ENCODE peak calls at places on chromosomes 13 and 19, in five cellular contexts. B is CD4-positive, CD25-positive, alpha-beta regulatory T cell; N is tibial artery; Y is endothelial cell of umbilical vein; L is body of pancreas. G is an unnamed sample. For H3K4me1, the result is how much of the 10 kb centered on the place peaks cover.

GRCh38 chr19:44345969-44346368 is 10.5 kb downstream of the ZNF112 start:
- DNase-seq in B (no peak), N (no peak), Y (no peak), L (no peak), G (no peak)

GRCh38 chr13:81480634-81481033 is 1139.7 kb upstream of the SPRY2 start:
- DNase-seq in B (no peak), N (no peak), Y (no peak), L (no peak), G (no peak)

GRCh38 chr13:104327217-104327616 is 1261.0 kb upstream of the SLC10A2 start:
- DNase-seq in B (no peak), N (no peak), Y (peak), L (no peak), G (no peak)

GRCh38 chr19:29835447-29835846 is 23.7 kb downstream of the CCNE1 start:
- DNase-seq in B (no peak), N (peak), Y (no peak), L (no peak), G (no peak)

GRCh38 chr19:2122982-2123381 is 26.3 kb downstream of the IZUMO4 start:
- DNase-seq in B (no peak), N (no peak), Y (no peak), L (no peak), G (no peak)

GRCh38 chr19:43765109-43765876 is 10.5 kb upstream of the SMG9 start:
- DNase-seq in B (peak), N (peak), Y (peak), L (peak), G (peak)

GRCh38 chr13:113863511-113864302 is at the start of gene GAS6:
- DNase-seq in B (no peak), N (peak), Y (peak), L (peak), G (no peak)

GRCh38 chr13:27915301-27916207 is 4.2 kb upstream of the PDX1 start:
- DNase-seq in B (no peak), N (no peak), Y (no peak), L (no peak), G (no peak)

GRCh38 chr13:27353166-27353583 is 71.2 kb upstream of the GTF3A start:
- DNase-seq in B (no peak), N (no peak), Y (no peak), L (no peak), G (no peak)

GRCh38 chr13:52711277-52711676 is 28.3 kb downstream of the CNMD start:
- DNase-seq in B (no peak), N (no peak), Y (no peak), L (no peak), G (no peak)

GRCh38 chr19:4009990-4010807 is 2.7 kb downstream of the PIAS4 start:
- DNase-seq in B (no peak), N (no peak), Y (no peak), L (peak), G (no peak)

GRCh38 chr13:42591602-42592001 is 17.6 kb downstream of the TNFSF11 start:
- DNase-seq in B (no peak), N (no peak), Y (no peak), L (no peak), G (no peak)

GRCh38 chr13:51844862-51845573 is at the start of gene TMEM272:
- DNase-seq in B (peak), N (no peak), Y (peak), L (peak), G (no peak)

GRCh38 chr19:54190942-54191670 is at the start of gene TSEN34:
- DNase-seq in B (peak), N (peak), Y (no peak), L (peak), G (no peak)

GRCh38 chr13:78784017-78784745 is 125.2 kb upstream of the OBI1 start:
- DNase-seq in B (no peak), N (no peak), Y (no peak), L (no peak), G (no peak)

GRCh38 chr19:19458110-19458816 is 52.8 kb downstream of the GATAD2A start:
- DNase-seq in B (no peak), N (no peak), Y (no peak), L (no peak), G (no peak)

GRCh38 chr13:87884874-87885273 is 213.7 kb downstream of the SLITRK5 start:
- DNase-seq in B (no peak), N (no peak), Y (no peak), L (no peak), G (no peak)

GRCh38 chr19:35986664-35987570 is 8.1 kb upstream of the SDHAF1 start:
- DNase-seq in B (no peak), N (no peak), Y (no peak), L (peak), G (no peak)

GRCh38 chr19:4454621-4454951 is 3.0 kb downstream of the UBXN6 start:
- DNase-seq in B (no peak), N (no peak), Y (no peak), L (no peak), G (no peak)

GRCh38 chr19:41646589-41647204 is 19.8 kb upstream of the CEACAM4 start:
- DNase-seq in B (no peak), N (no peak), Y (no peak), L (peak), G (no peak)

GRCh38 chr19:41641879-41642485 is 15.1 kb upstream of the CEACAM4 start:
- DNase-seq in B (peak), N (no peak), Y (peak), L (peak), G (no peak)

GRCh38 chr13:93534181-93534700 is 307.6 kb downstream of the GPC6 start:
- DNase-seq in B (no peak), N (no peak), Y (no peak), L (no peak), G (no peak)

GRCh38 chr19:3224346-3225325 is at the start of gene CELF5:
- DNase-seq in B (peak), N (no peak), Y (no peak), L (peak), G (no peak)

GRCh38 chr13:106156468-106156867 is 379.0 kb downstream of the EFNB2 start:
- DNase-seq in B (no peak), N (no peak), Y (peak), L (no peak), G (no peak)

GRCh38 chr19:6048808-6049405 is 61.4 kb downstream of the RFX2 start:
- DNase-seq in B (peak), N (peak), Y (peak), L (peak), G (peak)

GRCh38 chr13:30744056-30744684 is 8.8 kb downstream of the ALOX5AP start:
- DNase-seq in B (peak), N (no peak), Y (peak), L (peak), G (no peak)

GRCh38 chr13:49419292-49419691 is 24.6 kb downstream of the CAB39L start:
- DNase-seq in B (no peak), N (no peak), Y (no peak), L (no peak), G (no peak)

GRCh38 chr13:68982961-68983619 is 1124.5 kb upstream of the ATXN8OS start:
- DNase-seq in B (no peak), N (peak), Y (no peak), L (no peak), G (no peak)

GRCh38 chr13:99698010-99698815 is 196.9 kb downstream of the TM9SF2 start:
- DNase-seq in B (no peak), N (no peak), Y (no peak), L (no peak), G (no peak)

GRCh38 chr13:54607421-54607820 is 1578.8 kb downstream of the OLFM4 start:
- DNase-seq in B (no peak), N (no peak), Y (no peak), L (no peak), G (no peak)

GRCh38 chr13:52454459-52454824 is 836 bp upstream of the CKAP2 start:
- DNase-seq in B (peak), N (no peak), Y (peak), L (no peak), G (no peak)

GRCh38 chr13:49560270-49561063 is 24.9 kb downstream of the RCBTB1 start:
- DNase-seq in B (no peak), N (no peak), Y (no peak), L (peak), G (no peak)

GRCh38 chr19:50417850-50418185 is 920 bp upstream of the SPIB start:
- DNase-seq in B (no peak), N (no peak), Y (no peak), L (no peak), G (no peak)

GRCh38 chr19:50415661-50416033 is 3.1 kb upstream of the SPIB start:
- DNase-seq in B (no peak), N (no peak), Y (no peak), L (peak), G (no peak)

GRCh38 chr19:50417138-50417849 is 1.4 kb upstream of the SPIB start:
- DNase-seq in B (no peak), N (no peak), Y (no peak), L (peak), G (no peak)

GRCh38 chr19:50416034-50416814 is 2.5 kb upstream of the SPIB start:
- DNase-seq in B (no peak), N (no peak), Y (no peak), L (no peak), G (no peak)

GRCh38 chr19:50416815-50417137 is 2.0 kb upstream of the SPIB start:
- DNase-seq in B (no peak), N (no peak), Y (no peak), L (no peak), G (no peak)
- H3K4me1 ChIP-seq in B (under half), N (under half), Y (under half), L (under half), G (under half)

GRCh38 chr19:39345956-39346355 is 3.7 kb downstream of the SAMD4B start:
- DNase-seq in B (no peak), N (no peak), Y (no peak), L (no peak), G (no peak)

GRCh38 chr19:39347332-39348227 is 5.4 kb downstream of the SAMD4B start:
- DNase-seq in B (no peak), N (no peak), Y (no peak), L (no peak), G (no peak)

GRCh38 chr19:39351537-39352037 is 9.4 kb downstream of the SAMD4B start:
- DNase-seq in B (peak), N (no peak), Y (no peak), L (no peak), G (no peak)

GRCh38 chr19:39350156-39350555 is 7.9 kb downstream of the SAMD4B start:
- DNase-seq in B (no peak), N (no peak), Y (no peak), L (no peak), G (no peak)

GRCh38 chr19:39349326-39349725 is 7.1 kb downstream of the SAMD4B start:
- DNase-seq in B (no peak), N (no peak), Y (no peak), L (no peak), G (no peak)
- H3K4me1 ChIP-seq in B (under half), N (under half), Y (under half), L (under half), G (under half)

GRCh38 chr19:48629599-48630288 is 7.4 kb downstream of the DBP start:
- DNase-seq in B (no peak), N (peak), Y (peak), L (no peak), G (peak)
- H3K4me1 ChIP-seq in B (under half), N (under half), Y (under half), L (under half), G (half or more)

DNA sequence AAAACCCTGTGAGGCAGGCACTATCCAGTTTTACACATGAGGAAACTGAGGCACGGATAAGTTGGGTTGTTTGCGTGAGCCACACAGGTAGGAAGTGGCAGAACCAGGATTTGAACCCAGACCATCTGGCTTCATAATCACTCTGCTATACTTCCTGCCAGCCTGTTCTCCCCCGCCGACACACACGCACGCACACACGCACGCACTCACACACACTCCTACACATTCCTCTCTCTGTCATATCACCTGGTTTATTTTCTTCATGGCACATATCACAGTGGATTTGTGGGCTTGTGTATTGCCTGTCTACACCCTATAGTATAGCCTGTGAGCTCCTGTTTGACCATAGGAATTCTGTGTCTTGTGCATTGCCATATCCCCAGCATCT is 140.0 kb downstream of the SIPA1L3 start:
- DNase-seq in B (no peak), N (no peak), Y (no peak), L (no peak), G (no peak)
- H3K4me1 ChIP-seq in B (under half), N (under half), Y (under half), L (under half), G (under half)

GRCh38 chr13:73141292-73141771 is 82.5 kb downstream of the KLF5 start:
- DNase-seq in B (no peak), N (no peak), Y (peak), L (peak), G (no peak)

GRCh38 chr13:73140804-73141203 is 82.0 kb downstream of the KLF5 start:
- DNase-seq in B (no peak), N (no peak), Y (no peak), L (peak), G (no peak)

GRCh38 chr13:73138276-73138950 is 79.6 kb downstream of the KLF5 start:
- DNase-seq in B (no peak), N (no peak), Y (no peak), L (peak), G (no peak)

GRCh38 chr13:73136776-73137175 is 78.0 kb downstream of the KLF5 start:
- DNase-seq in B (no peak), N (no peak), Y (no peak), L (no peak), G (no peak)

GRCh38 chr13:73138967-73139491 is 80.2 kb downstream of the KLF5 start:
- DNase-seq in B (no peak), N (no peak), Y (no peak), L (peak), G (no peak)
- H3K4me1 ChIP-seq in B (under half), N (under half), Y (under half), L (under half), G (under half)

G was measured in right atrium auricular region.